ENCODE peak calls at places on chromosomes 5 and 9, in eight cellular contexts. One of them, this sample, is unnamed.

GRCh38 chr9:107739601-107740082 is 250.1 kb upstream of the KLF4 start:
- DNase-seq in GM12865: no peak
- DNase-seq in AG10803: peak; percentile 45
- DNase-seq in heart left ventricle: peak; percentile 84
- DNase-seq in adrenal gland: peak; percentile 54
- DNase-seq in left ventricle myocardium inferior: peak; percentile 79
- DNase-seq in tibial artery: peak; percentile 91
- DNase-seq in SK-N-SH: no peak
- DNase-seq in this sample: no peak

GRCh38 chr9:86636614-86637013 is 282.4 kb upstream of the TUT7 start:
- DNase-seq in GM12865: no peak
- DNase-seq in AG10803: no peak
- DNase-seq in heart left ventricle: no peak
- DNase-seq in adrenal gland: no peak
- DNase-seq in left ventricle myocardium inferior: no peak
- DNase-seq in tibial artery: no peak
- DNase-seq in SK-N-SH: no peak
- DNase-seq in this sample: no peak

GRCh38 chr5:113487779-113488644 is at the start of gene MCC:
- DNase-seq in GM12865: no peak
- DNase-seq in AG10803: peak; percentile 94
- DNase-seq in heart left ventricle: peak; percentile 89
- DNase-seq in adrenal gland: peak; percentile 84
- DNase-seq in left ventricle myocardium inferior: peak; percentile 79
- DNase-seq in tibial artery: peak; percentile 77
- DNase-seq in SK-N-SH: peak; percentile 92
- DNase-seq in this sample: peak; percentile 93

GRCh38 chr5:141094481-141095262 is at the start of gene PCDHB2:
- DNase-seq in GM12865: no peak
- DNase-seq in AG10803: peak; percentile 65
- DNase-seq in heart left ventricle: peak; percentile 71
- DNase-seq in adrenal gland: peak; percentile 9
- DNase-seq in left ventricle myocardium inferior: no peak
- DNase-seq in tibial artery: no peak
- DNase-seq in SK-N-SH: peak; percentile 42
- DNase-seq in this sample: no peak

GRCh38 chr9:122954253-122954691 is 13.5 kb downstream of the RABGAP1 start:
- DNase-seq in GM12865: no peak
- DNase-seq in AG10803: peak; percentile 18
- DNase-seq in heart left ventricle: no peak
- DNase-seq in adrenal gland: no peak
- DNase-seq in left ventricle myocardium inferior: no peak
- DNase-seq in tibial artery: no peak
- DNase-seq in SK-N-SH: no peak
- DNase-seq in this sample: peak; percentile 48

GRCh38 chr5:101806410-101806809 is 489.7 kb downstream of the SLCO4C1 start:
- DNase-seq in GM12865: no peak
- DNase-seq in AG10803: no peak
- DNase-seq in heart left ventricle: no peak
- DNase-seq in adrenal gland: no peak
- DNase-seq in left ventricle myocardium inferior: no peak
- DNase-seq in tibial artery: no peak
- DNase-seq in SK-N-SH: no peak
- DNase-seq in this sample: no peak

GRCh38 chr9:87223397-87224246 is 274.0 kb upstream of the DAPK1 start:
- DNase-seq in GM12865: no peak
- DNase-seq in AG10803: peak; percentile 79
- DNase-seq in heart left ventricle: no peak
- DNase-seq in adrenal gland: no peak
- DNase-seq in left ventricle myocardium inferior: no peak
- DNase-seq in tibial artery: no peak
- DNase-seq in SK-N-SH: no peak
- DNase-seq in this sample: no peak

GRCh38 chr9:21964925-21965385 is 29.2 kb downstream of the CDKN2A start:
- DNase-seq in GM12865: peak; percentile 59
- DNase-seq in AG10803: peak; percentile 45
- DNase-seq in heart left ventricle: no peak
- DNase-seq in adrenal gland: peak; percentile 57
- DNase-seq in left ventricle myocardium inferior: no peak
- DNase-seq in tibial artery: no peak
- DNase-seq in SK-N-SH: no peak
- DNase-seq in this sample: no peak

GRCh38 chr9:97518909-97519307 is 17.4 kb downstream of the TMOD1 start:
- DNase-seq in GM12865: no peak
- DNase-seq in AG10803: peak; percentile 76
- DNase-seq in heart left ventricle: no peak
- DNase-seq in adrenal gland: peak; percentile 90
- DNase-seq in left ventricle myocardium inferior: no peak
- DNase-seq in tibial artery: peak; percentile 90
- DNase-seq in SK-N-SH: no peak
- DNase-seq in this sample: peak; percentile 76

GRCh38 chr5:134449167-134449566 is 37.5 kb upstream of the CDKN2AIPNL start:
- DNase-seq in GM12865: no peak
- DNase-seq in AG10803: no peak
- DNase-seq in heart left ventricle: no peak
- DNase-seq in adrenal gland: no peak
- DNase-seq in left ventricle myocardium inferior: no peak
- DNase-seq in tibial artery: peak; percentile 10
- DNase-seq in SK-N-SH: no peak
- DNase-seq in this sample: no peak

GRCh38 chr5:124040799-124041198 is 528.8 kb downstream of the CSNK1G3 start:
- DNase-seq in GM12865: no peak
- DNase-seq in AG10803: peak; percentile 12
- DNase-seq in heart left ventricle: no peak
- DNase-seq in adrenal gland: peak; percentile 40
- DNase-seq in left ventricle myocardium inferior: no peak
- DNase-seq in tibial artery: no peak
- DNase-seq in SK-N-SH: no peak
- DNase-seq in this sample: peak; percentile 54

GRCh38 chr5:159061186-159061796 is 38.4 kb downstream of the EBF1 start:
- DNase-seq in GM12865: no peak
- DNase-seq in AG10803: peak; percentile 85
- DNase-seq in heart left ventricle: peak; percentile 61
- DNase-seq in adrenal gland: peak; percentile 45
- DNase-seq in left ventricle myocardium inferior: peak; percentile 66
- DNase-seq in tibial artery: peak; percentile 81
- DNase-seq in SK-N-SH: peak; percentile 41
- DNase-seq in this sample: peak; percentile 82
- H3K4me3 ChIP-seq in GM12865: no peak overlapping the region
- H3K4me3 ChIP-seq in AG10803: peak overlapping the region; percentile 36
- H3K4me3 ChIP-seq in heart left ventricle: peak overlapping the region; percentile 12
- H3K4me3 ChIP-seq in adrenal gland: peak overlapping the region; percentile 22
- H3K4me3 ChIP-seq in left ventricle myocardium inferior: peak overlapping the region; percentile 49
- H3K4me3 ChIP-seq in tibial artery: peak overlapping the region; percentile 42
- H3K4me3 ChIP-seq in SK-N-SH: peak overlapping the region; percentile 37
- H3K4me3 ChIP-seq in this sample: peak overlapping the region; percentile 30

GRCh38 chr5:136364307-136364706 is 1.0 kb downstream of the TRPC7 start:
- DNase-seq in GM12865: peak; percentile 12
- DNase-seq in AG10803: no peak
- DNase-seq in heart left ventricle: no peak
- DNase-seq in adrenal gland: no peak
- DNase-seq in left ventricle myocardium inferior: no peak
- DNase-seq in tibial artery: no peak
- DNase-seq in SK-N-SH: peak; percentile 30
- DNase-seq in this sample: no peak
- TF ChIP-seq CTCF in GM12865: peak; percentile 27
- TF ChIP-seq CTCF in AG10803: peak; percentile 22
- TF ChIP-seq CTCF in heart left ventricle: no peak
- TF ChIP-seq CTCF in adrenal gland: no peak
- TF ChIP-seq CTCF in left ventricle myocardium inferior: no peak
- TF ChIP-seq CTCF in tibial artery: no peak
- TF ChIP-seq CTCF in SK-N-SH: peak; percentile 60
- TF ChIP-seq CTCF in this sample: peak; percentile 28

GRCh38 chr5:154189256-154189818 is 1.2 kb upstream of the GALNT10 start:
- DNase-seq in GM12865: no peak
- DNase-seq in AG10803: no peak
- DNase-seq in heart left ventricle: peak; percentile 44
- DNase-seq in adrenal gland: peak; percentile 60
- DNase-seq in left ventricle myocardium inferior: peak; percentile 18
- DNase-seq in tibial artery: peak; percentile 69
- DNase-seq in SK-N-SH: peak; percentile 44
- DNase-seq in this sample: no peak
- H3K4me3 ChIP-seq in GM12865: peak overlapping the region; percentile 89
- H3K4me3 ChIP-seq in AG10803: peak overlapping the region; percentile 80
- H3K4me3 ChIP-seq in heart left ventricle: peak overlapping the region; percentile 98
- H3K4me3 ChIP-seq in adrenal gland: peak overlapping the region; percentile 79
- H3K4me3 ChIP-seq in left ventricle myocardium inferior: peak overlapping the region; percentile 95
- H3K4me3 ChIP-seq in tibial artery: peak overlapping the region; percentile 86
- H3K4me3 ChIP-seq in SK-N-SH: peak overlapping the region; percentile 88
- H3K4me3 ChIP-seq in this sample: peak overlapping the region; percentile 76

DNA sequence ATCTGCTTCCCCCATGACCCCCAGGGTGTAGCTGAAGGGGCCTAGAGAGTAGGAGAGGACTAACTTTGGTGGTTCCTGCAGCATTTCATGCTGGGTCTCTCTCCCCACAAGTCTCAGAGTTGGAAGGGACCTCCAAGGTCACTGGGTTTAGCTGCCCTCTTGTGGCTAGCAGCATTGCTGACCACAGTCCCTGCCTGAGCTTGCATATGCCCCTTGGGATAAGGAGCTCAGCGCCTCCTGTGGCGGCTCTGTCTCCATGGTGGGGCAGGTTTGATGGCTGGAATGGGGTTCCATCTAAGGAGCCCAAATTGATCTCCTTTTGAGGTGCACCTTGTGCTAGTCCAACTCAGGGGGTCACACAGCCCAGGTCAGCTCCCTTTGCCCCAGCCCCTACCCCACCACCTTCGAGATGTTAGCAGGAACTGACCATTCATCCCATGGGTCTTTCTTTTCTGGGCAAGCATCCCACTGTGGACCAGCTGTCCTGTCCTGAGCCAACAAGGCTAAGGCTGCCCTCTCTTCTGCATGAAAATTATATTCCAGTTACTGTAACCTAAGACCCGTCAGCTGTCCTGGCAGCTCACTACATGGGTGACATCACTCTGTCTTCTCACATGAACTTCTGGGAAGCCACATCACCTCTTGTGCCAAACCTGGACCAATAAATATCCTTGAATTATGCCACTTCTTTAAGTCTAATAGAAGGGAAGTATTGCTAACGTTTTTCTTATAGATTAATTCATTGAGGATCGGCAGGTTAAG is 196.2 kb downstream of the HSPA4 start:
- DNase-seq in GM12865: peak; percentile 12
- DNase-seq in AG10803: peak; percentile 3
- DNase-seq in heart left ventricle: peak; percentile 42
- DNase-seq in adrenal gland: peak; percentile 67
- DNase-seq in left ventricle myocardium inferior: no peak
- DNase-seq in tibial artery: no peak
- DNase-seq in SK-N-SH: peak; percentile 73
- DNase-seq in this sample: no peak
- TF ChIP-seq CTCF in GM12865: peak; percentile 19
- TF ChIP-seq CTCF in AG10803: peak; percentile 35
- TF ChIP-seq CTCF in heart left ventricle: peak; percentile 40
- TF ChIP-seq CTCF in adrenal gland: peak; percentile 36
- TF ChIP-seq CTCF in left ventricle myocardium inferior: peak; percentile 60
- TF ChIP-seq CTCF in tibial artery: peak; percentile 28
- TF ChIP-seq CTCF in SK-N-SH: peak; percentile 61
- TF ChIP-seq CTCF in this sample: peak; percentile 26

GRCh38 chr9:35909687-35910612 is 660 bp downstream of the SPAAR start:
- DNase-seq in GM12865: no peak
- DNase-seq in AG10803: no peak
- DNase-seq in heart left ventricle: peak; percentile 70
- DNase-seq in adrenal gland: no peak
- DNase-seq in left ventricle myocardium inferior: peak; percentile 67
- DNase-seq in tibial artery: no peak
- DNase-seq in SK-N-SH: no peak
- DNase-seq in this sample: no peak
- H3K4me3 ChIP-seq in GM12865: no peak overlapping the region
- H3K4me3 ChIP-seq in AG10803: no peak overlapping the region
- H3K4me3 ChIP-seq in heart left ventricle: peak overlapping the region; percentile 48
- H3K4me3 ChIP-seq in adrenal gland: no peak overlapping the region
- H3K4me3 ChIP-seq in left ventricle myocardium inferior: peak overlapping the region; percentile 67
- H3K4me3 ChIP-seq in tibial artery: peak overlapping the region; percentile 6
- H3K4me3 ChIP-seq in SK-N-SH: no peak overlapping the region
- H3K4me3 ChIP-seq in this sample: no peak overlapping the region

GRCh38 chr5:137695651-137696428 is 40.0 kb downstream of the KLHL3 start:
- DNase-seq in GM12865: no peak
- DNase-seq in AG10803: no peak
- DNase-seq in heart left ventricle: no peak
- DNase-seq in adrenal gland: no peak
- DNase-seq in left ventricle myocardium inferior: no peak
- DNase-seq in tibial artery: no peak
- DNase-seq in SK-N-SH: no peak
- DNase-seq in this sample: no peak
- TF ChIP-seq CTCF in GM12865: no peak
- TF ChIP-seq CTCF in AG10803: no peak
- TF ChIP-seq CTCF in heart left ventricle: no peak
- TF ChIP-seq CTCF in adrenal gland: no peak
- TF ChIP-seq CTCF in left ventricle myocardium inferior: peak; percentile 56
- TF ChIP-seq CTCF in tibial artery: no peak
- TF ChIP-seq CTCF in SK-N-SH: no peak
- TF ChIP-seq CTCF in this sample: no peak

GRCh38 chr5:173319610-173320100 is 8.6 kb downstream of the STC2 start:
- DNase-seq in GM12865: no peak
- DNase-seq in AG10803: no peak
- DNase-seq in heart left ventricle: no peak
- DNase-seq in adrenal gland: no peak
- DNase-seq in left ventricle myocardium inferior: no peak
- DNase-seq in tibial artery: no peak
- DNase-seq in SK-N-SH: no peak
- DNase-seq in this sample: no peak

GRCh38 chr5:173323799-173324114 is 4.5 kb downstream of the STC2 start:
- DNase-seq in GM12865: no peak
- DNase-seq in AG10803: no peak
- DNase-seq in heart left ventricle: no peak
- DNase-seq in adrenal gland: no peak
- DNase-seq in left ventricle myocardium inferior: no peak
- DNase-seq in tibial artery: no peak
- DNase-seq in SK-N-SH: no peak
- DNase-seq in this sample: no peak

GRCh38 chr5:173323121-173323798 is 5.0 kb downstream of the STC2 start:
- DNase-seq in GM12865: no peak
- DNase-seq in AG10803: no peak
- DNase-seq in heart left ventricle: no peak
- DNase-seq in adrenal gland: no peak
- DNase-seq in left ventricle myocardium inferior: no peak
- DNase-seq in tibial artery: peak; percentile 31
- DNase-seq in SK-N-SH: no peak
- DNase-seq in this sample: no peak

GRCh38 chr5:173320259-173320658 is 8.0 kb downstream of the STC2 start:
- DNase-seq in GM12865: no peak
- DNase-seq in AG10803: peak; percentile 49
- DNase-seq in heart left ventricle: peak; percentile 90
- DNase-seq in adrenal gland: no peak
- DNase-seq in left ventricle myocardium inferior: peak; percentile 85
- DNase-seq in tibial artery: no peak
- DNase-seq in SK-N-SH: no peak
- DNase-seq in this sample: no peak

GRCh38 chr5:173321886-173322285 is 6.3 kb downstream of the STC2 start:
- DNase-seq in GM12865: no peak
- DNase-seq in AG10803: peak; percentile 86
- DNase-seq in heart left ventricle: no peak
- DNase-seq in adrenal gland: no peak
- DNase-seq in left ventricle myocardium inferior: no peak
- DNase-seq in tibial artery: no peak
- DNase-seq in SK-N-SH: no peak
- DNase-seq in this sample: peak; percentile 77
- H3K4me3 ChIP-seq in GM12865: no peak overlapping the region
- H3K4me3 ChIP-seq in AG10803: no peak overlapping the region
- H3K4me3 ChIP-seq in heart left ventricle: no peak overlapping the region
- H3K4me3 ChIP-seq in adrenal gland: no peak overlapping the region
- H3K4me3 ChIP-seq in left ventricle myocardium inferior: no peak overlapping the region
- H3K4me3 ChIP-seq in tibial artery: no peak overlapping the region
- H3K4me3 ChIP-seq in SK-N-SH: no peak overlapping the region
- H3K4me3 ChIP-seq in this sample: no peak overlapping the region

This sample was measured in foreskin fibroblast.